ENCODE peak calls at places on chromosome 12, in seven cellular contexts. One of them, this sample, is unnamed.

GRCh38 chr12:73935817-73936216 is 601.8 kb upstream of the ATXN7L3B start:
- ATAC-seq in heart left ventricle: no peak
- ATAC-seq in K562: no peak
- ATAC-seq in CD4-positive, CD25-positive, alpha-beta regulatory T cell: no peak
- ATAC-seq in left lung: peak; percentile 36
- ATAC-seq in lower lobe of right lung: no peak
- ATAC-seq in A549: peak; percentile 86
- ATAC-seq in this sample: no peak

GRCh38 chr12:6434205-6435180 is 10.3 kb upstream of the CD27 start:
- ATAC-seq in heart left ventricle: no peak
- ATAC-seq in K562: no peak
- ATAC-seq in CD4-positive, CD25-positive, alpha-beta regulatory T cell: peak; percentile 96
- ATAC-seq in left lung: no peak
- ATAC-seq in lower lobe of right lung: no peak
- ATAC-seq in A549: no peak
- ATAC-seq in this sample: no peak

GRCh38 chr12:3611853-3612703 is 121.1 kb downstream of the PRMT8 start:
- ATAC-seq in heart left ventricle: peak; percentile 85
- ATAC-seq in K562: no peak
- ATAC-seq in CD4-positive, CD25-positive, alpha-beta regulatory T cell: no peak
- ATAC-seq in left lung: no peak
- ATAC-seq in lower lobe of right lung: no peak
- ATAC-seq in A549: no peak
- ATAC-seq in this sample: no peak

GRCh38 chr12:52673216-52673615 is 7.0 kb downstream of the KRT1 start:
- ATAC-seq in heart left ventricle: no peak
- ATAC-seq in K562: no peak
- ATAC-seq in CD4-positive, CD25-positive, alpha-beta regulatory T cell: no peak
- ATAC-seq in left lung: no peak
- ATAC-seq in lower lobe of right lung: no peak
- ATAC-seq in A549: no peak
- ATAC-seq in this sample: no peak

GRCh38 chr12:117907108-117907689 is 61.6 kb downstream of the KSR2 start:
- ATAC-seq in heart left ventricle: no peak
- ATAC-seq in K562: peak; percentile 51
- ATAC-seq in CD4-positive, CD25-positive, alpha-beta regulatory T cell: no peak
- ATAC-seq in left lung: no peak
- ATAC-seq in lower lobe of right lung: no peak
- ATAC-seq in A549: peak; percentile 64
- ATAC-seq in this sample: no peak

GRCh38 chr12:19351346-19351745 is 87.9 kb upstream of the AEBP2 start:
- ATAC-seq in heart left ventricle: no peak
- ATAC-seq in K562: no peak
- ATAC-seq in CD4-positive, CD25-positive, alpha-beta regulatory T cell: no peak
- ATAC-seq in left lung: no peak
- ATAC-seq in lower lobe of right lung: no peak
- ATAC-seq in A549: no peak
- ATAC-seq in this sample: no peak

GRCh38 chr12:94779520-94779919 is 129.2 kb upstream of the TMCC3 start:
- ATAC-seq in heart left ventricle: no peak
- ATAC-seq in K562: no peak
- ATAC-seq in CD4-positive, CD25-positive, alpha-beta regulatory T cell: no peak
- ATAC-seq in left lung: no peak
- ATAC-seq in lower lobe of right lung: no peak
- ATAC-seq in A549: no peak
- ATAC-seq in this sample: no peak

GRCh38 chr12:121765573-121765972 is 27.9 kb downstream of the RHOF start:
- ATAC-seq in heart left ventricle: no peak
- ATAC-seq in K562: peak; percentile 38
- ATAC-seq in CD4-positive, CD25-positive, alpha-beta regulatory T cell: no peak
- ATAC-seq in left lung: peak; percentile 21
- ATAC-seq in lower lobe of right lung: no peak
- ATAC-seq in A549: no peak
- ATAC-seq in this sample: peak; percentile 57

GRCh38 chr12:117889098-117889497 is 79.7 kb downstream of the KSR2 start:
- ATAC-seq in heart left ventricle: no peak
- ATAC-seq in K562: no peak
- ATAC-seq in CD4-positive, CD25-positive, alpha-beta regulatory T cell: no peak
- ATAC-seq in left lung: no peak
- ATAC-seq in lower lobe of right lung: no peak
- ATAC-seq in A549: no peak
- ATAC-seq in this sample: no peak

GRCh38 chr12:115096673-115097349 is 412.8 kb upstream of the TBX3 start:
- ATAC-seq in heart left ventricle: peak; percentile 41
- ATAC-seq in K562: no peak
- ATAC-seq in CD4-positive, CD25-positive, alpha-beta regulatory T cell: no peak
- ATAC-seq in left lung: peak; percentile 77
- ATAC-seq in lower lobe of right lung: peak; percentile 78
- ATAC-seq in A549: no peak
- ATAC-seq in this sample: no peak

GRCh38 chr12:51368640-51369517 is 22.3 kb downstream of the GALNT6 start:
- ATAC-seq in heart left ventricle: peak; percentile 51
- ATAC-seq in K562: peak; percentile 90
- ATAC-seq in CD4-positive, CD25-positive, alpha-beta regulatory T cell: peak; percentile 97
- ATAC-seq in left lung: peak; percentile 42
- ATAC-seq in lower lobe of right lung: peak; percentile 87
- ATAC-seq in A549: no peak
- ATAC-seq in this sample: no peak

GRCh38 chr12:59595557-59596231 is at the start of gene SLC16A7:
- ATAC-seq in heart left ventricle: peak; percentile 92
- ATAC-seq in K562: no peak
- ATAC-seq in CD4-positive, CD25-positive, alpha-beta regulatory T cell: peak; percentile 57
- ATAC-seq in left lung: peak; percentile 85
- ATAC-seq in lower lobe of right lung: peak; percentile 93
- ATAC-seq in A549: peak; percentile 68
- ATAC-seq in this sample: peak; percentile 83

GRCh38 chr12:59596232-59597143 is 659 bp downstream of the SLC16A7 start:
- ATAC-seq in heart left ventricle: peak; percentile 84
- ATAC-seq in K562: no peak
- ATAC-seq in CD4-positive, CD25-positive, alpha-beta regulatory T cell: peak; percentile 80
- ATAC-seq in left lung: peak; percentile 71
- ATAC-seq in lower lobe of right lung: peak; percentile 80
- ATAC-seq in A549: peak; percentile 66
- ATAC-seq in this sample: peak; percentile 68

GRCh38 chr12:59600174-59600573 is 4.3 kb downstream of the SLC16A7 start:
- ATAC-seq in heart left ventricle: no peak
- ATAC-seq in K562: no peak
- ATAC-seq in CD4-positive, CD25-positive, alpha-beta regulatory T cell: no peak
- ATAC-seq in left lung: no peak
- ATAC-seq in lower lobe of right lung: no peak
- ATAC-seq in A549: no peak
- ATAC-seq in this sample: no peak

GRCh38 chr12:59595097-59595496 is 732 bp upstream of the SLC16A7 start:
- ATAC-seq in heart left ventricle: no peak
- ATAC-seq in K562: no peak
- ATAC-seq in CD4-positive, CD25-positive, alpha-beta regulatory T cell: no peak
- ATAC-seq in left lung: no peak
- ATAC-seq in lower lobe of right lung: no peak
- ATAC-seq in A549: no peak
- ATAC-seq in this sample: no peak
- H3K4me3 ChIP-seq in heart left ventricle: peak overlapping the region; percentile 74
- H3K4me3 ChIP-seq in K562: no peak overlapping the region
- H3K4me3 ChIP-seq in CD4-positive, CD25-positive, alpha-beta regulatory T cell: peak overlapping the region; percentile 94
- H3K4me3 ChIP-seq in left lung: peak overlapping the region; percentile 70
- H3K4me3 ChIP-seq in lower lobe of right lung: peak overlapping the region; percentile 78
- H3K4me3 ChIP-seq in A549: peak overlapping the region; percentile 60
- H3K4me3 ChIP-seq in this sample: peak overlapping the region; percentile 77

GRCh38 chr12:47884501-47884900 is 20.3 kb downstream of the VDR start:
- ATAC-seq in heart left ventricle: no peak
- ATAC-seq in K562: no peak
- ATAC-seq in CD4-positive, CD25-positive, alpha-beta regulatory T cell: no peak
- ATAC-seq in left lung: no peak
- ATAC-seq in lower lobe of right lung: no peak
- ATAC-seq in A549: no peak
- ATAC-seq in this sample: no peak
- H3K4me3 ChIP-seq in heart left ventricle: no peak overlapping the region
- H3K4me3 ChIP-seq in K562: no peak overlapping the region
- H3K4me3 ChIP-seq in CD4-positive, CD25-positive, alpha-beta regulatory T cell: peak overlapping the region; percentile 1
- H3K4me3 ChIP-seq in left lung: no peak overlapping the region
- H3K4me3 ChIP-seq in lower lobe of right lung: no peak overlapping the region
- H3K4me3 ChIP-seq in A549: no peak overlapping the region
- H3K4me3 ChIP-seq in this sample: no peak overlapping the region

DNA sequence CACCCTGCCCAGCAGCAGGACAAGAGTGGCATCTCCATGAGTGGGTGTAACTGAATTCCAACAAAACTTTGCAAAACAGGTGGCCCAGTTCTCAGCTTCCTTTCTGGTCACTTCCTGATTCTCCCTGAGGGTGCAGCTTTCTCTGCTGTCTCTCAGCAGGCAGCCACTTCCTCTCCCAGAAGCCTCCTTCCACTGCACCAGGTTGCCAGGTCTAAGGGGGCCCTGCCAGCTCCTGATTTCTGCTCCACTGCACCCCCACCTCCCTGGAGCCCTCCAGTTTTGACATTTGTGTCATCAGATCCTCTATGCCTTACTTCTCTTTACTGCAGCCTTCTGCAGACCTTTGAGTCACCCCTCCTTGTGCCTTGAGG is 341.0 kb upstream of the FKBP4 start:
- ATAC-seq in heart left ventricle: no peak
- ATAC-seq in K562: no peak
- ATAC-seq in CD4-positive, CD25-positive, alpha-beta regulatory T cell: no peak
- ATAC-seq in left lung: no peak
- ATAC-seq in lower lobe of right lung: no peak
- ATAC-seq in A549: no peak
- ATAC-seq in this sample: no peak
- H3K4me3 ChIP-seq in heart left ventricle: no peak overlapping the region
- H3K4me3 ChIP-seq in K562: no peak overlapping the region
- H3K4me3 ChIP-seq in CD4-positive, CD25-positive, alpha-beta regulatory T cell: no peak overlapping the region
- H3K4me3 ChIP-seq in left lung: no peak overlapping the region
- H3K4me3 ChIP-seq in lower lobe of right lung: no peak overlapping the region
- H3K4me3 ChIP-seq in A549: no peak overlapping the region
- H3K4me3 ChIP-seq in this sample: no peak overlapping the region

GRCh38 chr12:108386704-108387360 is 47.7 kb upstream of the CMKLR1 start:
- ATAC-seq in heart left ventricle: no peak
- ATAC-seq in K562: no peak
- ATAC-seq in CD4-positive, CD25-positive, alpha-beta regulatory T cell: no peak
- ATAC-seq in left lung: no peak
- ATAC-seq in lower lobe of right lung: no peak
- ATAC-seq in A549: no peak
- ATAC-seq in this sample: no peak

GRCh38 chr12:108390495-108391203 is 51.5 kb upstream of the CMKLR1 start:
- ATAC-seq in heart left ventricle: no peak
- ATAC-seq in K562: no peak
- ATAC-seq in CD4-positive, CD25-positive, alpha-beta regulatory T cell: no peak
- ATAC-seq in left lung: no peak
- ATAC-seq in lower lobe of right lung: no peak
- ATAC-seq in A549: no peak
- ATAC-seq in this sample: no peak

GRCh38 chr12:108387771-108388170 is 48.7 kb upstream of the CMKLR1 start:
- ATAC-seq in heart left ventricle: no peak
- ATAC-seq in K562: no peak
- ATAC-seq in CD4-positive, CD25-positive, alpha-beta regulatory T cell: no peak
- ATAC-seq in left lung: no peak
- ATAC-seq in lower lobe of right lung: no peak
- ATAC-seq in A549: no peak
- ATAC-seq in this sample: no peak

GRCh38 chr12:108392284-108392683 is 53.2 kb upstream of the CMKLR1 start:
- ATAC-seq in heart left ventricle: no peak
- ATAC-seq in K562: no peak
- ATAC-seq in CD4-positive, CD25-positive, alpha-beta regulatory T cell: no peak
- ATAC-seq in left lung: no peak
- ATAC-seq in lower lobe of right lung: no peak
- ATAC-seq in A549: no peak
- ATAC-seq in this sample: no peak

GRCh38 chr12:108389544-108389943 is 50.4 kb upstream of the CMKLR1 start:
- ATAC-seq in heart left ventricle: no peak
- ATAC-seq in K562: no peak
- ATAC-seq in CD4-positive, CD25-positive, alpha-beta regulatory T cell: no peak
- ATAC-seq in left lung: no peak
- ATAC-seq in lower lobe of right lung: no peak
- ATAC-seq in A549: no peak
- ATAC-seq in this sample: no peak
- H3K4me3 ChIP-seq in heart left ventricle: no peak overlapping the region
- H3K4me3 ChIP-seq in K562: no peak overlapping the region
- H3K4me3 ChIP-seq in CD4-positive, CD25-positive, alpha-beta regulatory T cell: no peak overlapping the region
- H3K4me3 ChIP-seq in left lung: no peak overlapping the region
- H3K4me3 ChIP-seq in lower lobe of right lung: no peak overlapping the region
- H3K4me3 ChIP-seq in A549: no peak overlapping the region
- H3K4me3 ChIP-seq in this sample: no peak overlapping the region